ENCODE peak calls at places on chromosome 15, in six cellular contexts. One of them, this sample, is unnamed.

GRCh38 chr15:23983500-23984259 is 296.6 kb upstream of the NDN start:
- DNase-seq in colonic mucosa: no peak
- DNase-seq in upper lobe of right lung: no peak
- DNase-seq in GM12865: no peak
- DNase-seq in fibroblast of the aortic adventitia: no peak
- DNase-seq in astrocyte: no peak
- DNase-seq in this sample: no peak

GRCh38 chr15:46709461-46709860 is 1007.8 kb upstream of the SEMA6D start:
- DNase-seq in upper lobe of right lung: no peak
- DNase-seq in colonic mucosa: no peak
- DNase-seq in GM12865: no peak
- DNase-seq in astrocyte: no peak
- DNase-seq in fibroblast of the aortic adventitia: no peak
- DNase-seq in this sample: no peak

GRCh38 chr15:31045606-31046005 is 54.2 kb upstream of the MTMR10 start:
- DNase-seq in fibroblast of the aortic adventitia: no peak
- DNase-seq in astrocyte: no peak
- DNase-seq in upper lobe of right lung: no peak
- DNase-seq in GM12865: no peak
- DNase-seq in colonic mucosa: no peak
- DNase-seq in this sample: no peak

GRCh38 chr15:73375755-73376305 is 7.1 kb upstream of the HCN4 start:
- DNase-seq in GM12865: no peak
- DNase-seq in fibroblast of the aortic adventitia: no peak
- DNase-seq in colonic mucosa: no peak
- DNase-seq in astrocyte: no peak
- DNase-seq in upper lobe of right lung: no peak
- DNase-seq in this sample: no peak

GRCh38 chr15:67472957-67473356 is 48.0 kb upstream of the C15orf61 start:
- DNase-seq in colonic mucosa: no peak
- DNase-seq in GM12865: no peak
- DNase-seq in fibroblast of the aortic adventitia: peak
- DNase-seq in astrocyte: peak
- DNase-seq in upper lobe of right lung: no peak
- DNase-seq in this sample: no peak

GRCh38 chr15:43928152-43928551 is 101.3 kb downstream of the WDR76 start:
- DNase-seq in GM12865: no peak
- DNase-seq in astrocyte: no peak
- DNase-seq in fibroblast of the aortic adventitia: no peak
- DNase-seq in upper lobe of right lung: no peak
- DNase-seq in colonic mucosa: no peak
- DNase-seq in this sample: no peak

GRCh38 chr15:45454825-45455224 is 67.7 kb downstream of the SLC30A4 start:
- DNase-seq in upper lobe of right lung: peak
- DNase-seq in fibroblast of the aortic adventitia: peak
- DNase-seq in colonic mucosa: peak
- DNase-seq in GM12865: peak
- DNase-seq in astrocyte: peak
- DNase-seq in this sample: peak

GRCh38 chr15:62958528-62958927 is 84.0 kb upstream of the TPM1 start:
- DNase-seq in upper lobe of right lung: no peak
- DNase-seq in GM12865: no peak
- DNase-seq in astrocyte: no peak
- DNase-seq in colonic mucosa: no peak
- DNase-seq in fibroblast of the aortic adventitia: peak
- DNase-seq in this sample: no peak

GRCh38 chr15:58423858-58424608 is 7.8 kb upstream of the LIPC start:
- DNase-seq in GM12865: peak
- DNase-seq in colonic mucosa: no peak
- DNase-seq in fibroblast of the aortic adventitia: peak
- DNase-seq in astrocyte: peak
- DNase-seq in upper lobe of right lung: no peak
- DNase-seq in this sample: no peak

GRCh38 chr15:63834500-63835210 is 907 bp upstream of the HERC1 start:
- DNase-seq in GM12865: peak
- DNase-seq in upper lobe of right lung: no peak
- DNase-seq in fibroblast of the aortic adventitia: no peak
- DNase-seq in astrocyte: no peak
- DNase-seq in colonic mucosa: no peak
- DNase-seq in this sample: no peak

GRCh38 chr15:99472416-99473145 is 93.2 kb upstream of the MEF2A start:
- DNase-seq in GM12865: no peak
- DNase-seq in fibroblast of the aortic adventitia: no peak
- DNase-seq in upper lobe of right lung: no peak
- DNase-seq in colonic mucosa: no peak
- DNase-seq in astrocyte: no peak
- DNase-seq in this sample: no peak

GRCh38 chr15:93041159-93041547 is 47.9 kb downstream of the RGMA start:
- DNase-seq in astrocyte: no peak
- DNase-seq in colonic mucosa: no peak
- DNase-seq in upper lobe of right lung: no peak
- DNase-seq in fibroblast of the aortic adventitia: no peak
- DNase-seq in GM12865: no peak
- DNase-seq in this sample: no peak

GRCh38 chr15:62486041-62486440 is 321.0 kb upstream of the C2CD4B start:
- DNase-seq in astrocyte: peak
- DNase-seq in GM12865: no peak
- DNase-seq in colonic mucosa: no peak
- DNase-seq in upper lobe of right lung: no peak
- DNase-seq in fibroblast of the aortic adventitia: no peak
- DNase-seq in this sample: no peak

GRCh38 chr15:83285979-83286553 is 1.6 kb upstream of the BNC1 start:
- DNase-seq in upper lobe of right lung: no peak
- DNase-seq in GM12865: no peak
- DNase-seq in fibroblast of the aortic adventitia: peak
- DNase-seq in astrocyte: peak
- DNase-seq in colonic mucosa: no peak
- DNase-seq in this sample: peak

GRCh38 chr15:26537653-26538052 is 235.2 kb downstream of the GABRB3 start:
- DNase-seq in upper lobe of right lung: no peak
- DNase-seq in colonic mucosa: no peak
- DNase-seq in astrocyte: no peak
- DNase-seq in fibroblast of the aortic adventitia: no peak
- DNase-seq in GM12865: no peak
- DNase-seq in this sample: no peak

GRCh38 chr15:70879386-70879785 is 12.8 kb downstream of the THAP10 start:
- DNase-seq in GM12865: no peak
- DNase-seq in astrocyte: peak
- DNase-seq in colonic mucosa: no peak
- DNase-seq in fibroblast of the aortic adventitia: peak
- DNase-seq in upper lobe of right lung: no peak
- DNase-seq in this sample: no peak

GRCh38 chr15:73074241-73074640 is 22.0 kb downstream of the NEO1 start:
- DNase-seq in colonic mucosa: no peak
- DNase-seq in upper lobe of right lung: no peak
- DNase-seq in GM12865: no peak
- DNase-seq in astrocyte: no peak
- DNase-seq in fibroblast of the aortic adventitia: no peak
- DNase-seq in this sample: no peak

GRCh38 chr15:25735550-25736384 is 127.4 kb downstream of the ATP10A start:
- DNase-seq in upper lobe of right lung: no peak
- DNase-seq in GM12865: no peak
- DNase-seq in astrocyte: no peak
- DNase-seq in fibroblast of the aortic adventitia: no peak
- DNase-seq in colonic mucosa: no peak
- DNase-seq in this sample: no peak

DNA sequence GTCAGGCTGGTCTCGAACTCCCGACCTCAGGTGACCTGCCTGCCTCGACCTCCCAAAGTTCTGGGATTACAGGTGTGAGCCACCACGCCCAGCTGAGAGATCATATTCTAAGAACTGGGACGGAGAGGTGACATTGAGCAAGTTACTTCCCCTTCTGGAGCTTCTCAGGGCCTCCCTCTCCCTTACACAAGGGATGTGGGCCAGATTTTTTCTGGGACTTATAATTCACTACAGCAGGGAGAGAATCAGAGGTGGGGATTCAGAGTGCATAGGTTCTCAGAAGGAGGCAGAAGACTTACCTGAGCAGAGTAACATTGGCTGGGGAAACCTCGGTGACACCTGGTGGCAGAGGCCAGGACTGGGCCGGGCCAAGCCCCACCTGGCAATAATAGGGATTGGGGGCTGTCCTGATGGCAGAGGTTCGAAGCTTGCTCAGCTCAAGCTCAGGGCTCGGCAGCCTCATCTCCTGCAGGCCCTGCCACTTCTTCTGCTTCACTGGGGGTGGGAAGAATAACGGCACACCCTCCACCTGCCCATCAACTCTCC is 6.8 kb downstream of the LTK start:
- DNase-seq in upper lobe of right lung: no peak
- DNase-seq in astrocyte: no peak
- DNase-seq in fibroblast of the aortic adventitia: no peak
- DNase-seq in colonic mucosa: no peak
- DNase-seq in GM12865: no peak
- DNase-seq in this sample: no peak
- TF ChIP-seq CTCF in upper lobe of right lung: no peak
- TF ChIP-seq CTCF in astrocyte: no peak
- TF ChIP-seq CTCF in fibroblast of the aortic adventitia: no peak
- TF ChIP-seq CTCF in colonic mucosa: peak
- TF ChIP-seq CTCF in GM12865: no peak
- TF ChIP-seq CTCF in this sample: no peak

GRCh38 chr15:85312486-85312885 is 67.9 kb upstream of the AKAP13 start:
- DNase-seq in upper lobe of right lung: no peak
- DNase-seq in GM12865: peak
- DNase-seq in colonic mucosa: no peak
- DNase-seq in fibroblast of the aortic adventitia: no peak
- DNase-seq in astrocyte: peak
- DNase-seq in this sample: peak

GRCh38 chr15:85312925-85313324 is 67.5 kb upstream of the AKAP13 start:
- DNase-seq in GM12865: no peak
- DNase-seq in astrocyte: no peak
- DNase-seq in colonic mucosa: no peak
- DNase-seq in fibroblast of the aortic adventitia: peak
- DNase-seq in upper lobe of right lung: no peak
- DNase-seq in this sample: peak

GRCh38 chr15:85314139-85314538 is 66.3 kb upstream of the AKAP13 start:
- DNase-seq in astrocyte: peak
- DNase-seq in upper lobe of right lung: no peak
- DNase-seq in fibroblast of the aortic adventitia: no peak
- DNase-seq in GM12865: no peak
- DNase-seq in colonic mucosa: no peak
- DNase-seq in this sample: no peak

GRCh38 chr15:85314653-85315052 is 65.8 kb upstream of the AKAP13 start:
- DNase-seq in astrocyte: peak
- DNase-seq in fibroblast of the aortic adventitia: no peak
- DNase-seq in upper lobe of right lung: no peak
- DNase-seq in colonic mucosa: no peak
- DNase-seq in GM12865: no peak
- DNase-seq in this sample: peak

GRCh38 chr15:85313339-85313738 is 67.1 kb upstream of the AKAP13 start:
- DNase-seq in upper lobe of right lung: no peak
- DNase-seq in fibroblast of the aortic adventitia: no peak
- DNase-seq in astrocyte: no peak
- DNase-seq in colonic mucosa: no peak
- DNase-seq in GM12865: no peak
- DNase-seq in this sample: peak
- H3K4me3 ChIP-seq in upper lobe of right lung: no peak
- H3K4me3 ChIP-seq in fibroblast of the aortic adventitia: no peak
- H3K4me3 ChIP-seq in astrocyte: peak
- H3K4me3 ChIP-seq in colonic mucosa: no peak
- H3K4me3 ChIP-seq in GM12865: peak
- H3K4me3 ChIP-seq in this sample: no peak

DNA sequence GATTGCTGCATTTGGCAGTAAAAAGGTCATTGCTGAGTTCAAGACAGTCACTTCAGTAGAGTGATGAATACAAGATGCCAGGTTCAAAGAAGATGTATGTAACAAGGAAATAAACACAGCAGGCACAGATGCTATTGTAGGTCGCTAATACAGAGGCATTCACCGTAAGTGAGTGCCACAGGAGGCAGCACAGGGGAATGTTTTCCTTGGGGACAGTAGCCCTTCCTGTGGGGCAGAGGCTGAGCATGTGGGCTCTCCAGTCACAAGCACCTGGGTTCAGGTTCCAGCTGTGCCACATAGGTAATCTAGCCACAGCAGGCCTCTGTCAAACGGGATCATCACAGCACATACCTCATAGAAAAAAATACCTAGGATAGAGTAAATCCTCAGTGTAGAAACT is 86.3 kb downstream of the RSL24D1 start:
- DNase-seq in astrocyte: no peak
- DNase-seq in fibroblast of the aortic adventitia: no peak
- DNase-seq in colonic mucosa: no peak
- DNase-seq in GM12865: no peak
- DNase-seq in upper lobe of right lung: no peak
- DNase-seq in this sample: no peak
- TF ChIP-seq CTCF in astrocyte: no peak
- TF ChIP-seq CTCF in fibroblast of the aortic adventitia: no peak
- TF ChIP-seq CTCF in colonic mucosa: no peak
- TF ChIP-seq CTCF in GM12865: no peak
- TF ChIP-seq CTCF in upper lobe of right lung: no peak
- TF ChIP-seq CTCF in this sample: no peak

DNA sequence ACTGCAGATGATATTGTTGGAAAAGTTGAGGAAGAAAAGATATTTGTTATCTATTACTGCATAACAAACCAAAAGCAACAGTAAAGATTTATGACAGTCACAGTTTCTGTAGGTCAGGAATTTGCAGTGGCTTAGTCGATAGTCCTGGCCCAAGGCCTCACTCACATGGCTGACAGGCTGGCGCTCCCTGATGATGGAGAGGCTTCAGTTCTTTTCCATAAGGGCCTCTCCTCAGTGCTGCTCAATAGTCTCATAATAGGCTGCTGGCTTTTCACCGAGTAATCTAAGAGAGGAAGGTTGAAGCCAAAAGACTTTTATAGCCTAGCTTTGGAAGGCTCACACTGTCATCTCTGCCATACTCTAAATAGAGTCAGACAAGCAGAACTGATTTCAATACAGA is 17.7 kb downstream of the IREB2 start:
- DNase-seq in colonic mucosa: no peak
- DNase-seq in upper lobe of right lung: no peak
- DNase-seq in fibroblast of the aortic adventitia: no peak
- DNase-seq in astrocyte: no peak
- DNase-seq in GM12865: no peak
- DNase-seq in this sample: no peak
- H3K4me3 ChIP-seq in colonic mucosa: no peak
- H3K4me3 ChIP-seq in upper lobe of right lung: no peak
- H3K4me3 ChIP-seq in fibroblast of the aortic adventitia: no peak
- H3K4me3 ChIP-seq in astrocyte: no peak
- H3K4me3 ChIP-seq in GM12865: no peak
- H3K4me3 ChIP-seq in this sample: no peak